ENCODE peak calls at places on chromosomes 12 and 14, in nine cellular contexts. Z is prostate gland, R is SK-N-SH, G is mesenchymal stem cell, M is heart right ventricle, D is fibroblast of lung, P is lower lobe of right lung, C is suprapubic skin, I is Panc1. F is an unnamed sample.

GRCh38 chr14:99266181-99267178 is 5.5 kb downstream of the BCL11B start:
- DNase-seq in Z (peak), R (peak), G (peak), M (peak), D (peak), P (peak), C (peak), I (no peak), F (peak)

GRCh38 chr14:37988472-37988871 is 219.2 kb upstream of the SSTR1 start:
- DNase-seq in Z (no peak), R (no peak), G (peak), M (no peak), D (peak), P (no peak), C (no peak), I (no peak), F (no peak)

GRCh38 chr14:85050180-85050579 is 479.8 kb upstream of the FLRT2 start:
- DNase-seq in Z (no peak), R (no peak), G (no peak), M (no peak), D (no peak), P (no peak), C (no peak), I (no peak), F (no peak)

GRCh38 chr14:63308723-63309317 is 9.9 kb downstream of the GPHB5 start:
- DNase-seq in Z (no peak), R (peak), G (no peak), M (no peak), D (peak), P (no peak), C (no peak), I (no peak), F (no peak)

GRCh38 chr12:62249419-62249818 is 10.8 kb upstream of the USP15 start:
- DNase-seq in Z (no peak), R (no peak), G (no peak), M (no peak), D (no peak), P (no peak), C (no peak), I (no peak), F (no peak)

GRCh38 chr14:81205639-81206038 is 15.1 kb downstream of the GTF2A1 start:
- DNase-seq in Z (no peak), R (no peak), G (no peak), M (no peak), D (no peak), P (no peak), C (no peak), I (no peak), F (no peak)

GRCh38 chr12:23186950-23187349 is 562.0 kb downstream of the ETNK1 start:
- DNase-seq in Z (no peak), R (no peak), G (no peak), M (no peak), D (no peak), P (no peak), C (no peak), I (no peak), F (no peak)

GRCh38 chr14:66507181-66507721 is 696 bp upstream of the GPHN start:
- DNase-seq in Z (no peak), R (no peak), G (no peak), M (no peak), D (no peak), P (no peak), C (no peak), I (no peak), F (no peak)

GRCh38 chr12:68853396-68854077 is 45.6 kb downstream of the MDM2 start:
- DNase-seq in Z (no peak), R (no peak), G (no peak), M (no peak), D (no peak), P (no peak), C (no peak), I (no peak), F (no peak)

GRCh38 chr14:94775875-94776217 is 5.9 kb upstream of the GSC start:
- DNase-seq in Z (no peak), R (no peak), G (no peak), M (no peak), D (peak), P (no peak), C (no peak), I (no peak), F (no peak)

GRCh38 chr14:76828339-76829015 is 2.3 kb downstream of the LRRC74A start:
- DNase-seq in Z (no peak), R (no peak), G (no peak), M (no peak), D (no peak), P (no peak), C (no peak), I (no peak), F (no peak)

GRCh38 chr12:92551853-92552397 is 150.9 kb upstream of the PLEKHG7 start:
- DNase-seq in Z (no peak), R (no peak), G (peak), M (no peak), D (peak), P (no peak), C (no peak), I (no peak), F (no peak)

GRCh38 chr12:132324841-132325732 is 4.3 kb downstream of the GALNT9 start:
- DNase-seq in Z (no peak), R (no peak), G (no peak), M (no peak), D (no peak), P (no peak), C (no peak), I (no peak), F (no peak)

GRCh38 chr12:6084261-6084968 is 40.1 kb downstream of the VWF start:
- DNase-seq in Z (no peak), R (peak), G (peak), M (no peak), D (peak), P (no peak), C (peak), I (no peak), F (no peak)

GRCh38 chr12:11684393-11684792 is 34.9 kb downstream of the ETV6 start:
- DNase-seq in Z (no peak), R (no peak), G (no peak), M (no peak), D (peak), P (no peak), C (no peak), I (no peak), F (no peak)

GRCh38 chr12:71981149-71981548 is 42.5 kb downstream of the TPH2 start:
- DNase-seq in Z (no peak), R (no peak), G (no peak), M (no peak), D (peak), P (no peak), C (no peak), I (no peak), F (no peak)

GRCh38 chr14:65922166-65922565 is 509.6 kb downstream of the FUT8 start:
- DNase-seq in Z (no peak), R (no peak), G (no peak), M (no peak), D (no peak), P (no peak), C (no peak), I (no peak), F (no peak)

GRCh38 chr12:26003065-26003464 is 44.6 kb downstream of the RASSF8 start:
- DNase-seq in Z (no peak), R (no peak), G (no peak), M (no peak), D (no peak), P (no peak), C (no peak), I (no peak), F (no peak)

GRCh38 chr14:97267509-97267908 is 470.3 kb downstream of the VRK1 start:
- DNase-seq in Z (no peak), R (no peak), G (no peak), M (no peak), D (peak), P (no peak), C (no peak), I (no peak), F (no peak)

GRCh38 chr12:10215451-10215850 is 2.8 kb downstream of the GABARAPL1 start:
- DNase-seq in Z (no peak), R (no peak), G (no peak), M (no peak), D (no peak), P (no peak), C (no peak), I (no peak), F (no peak)

GRCh38 chr12:10214131-10214876 is 1.6 kb downstream of the GABARAPL1 start:
- DNase-seq in Z (no peak), R (no peak), G (peak), M (no peak), D (peak), P (no peak), C (no peak), I (no peak), F (no peak)

GRCh38 chr12:10213168-10214130 is 772 bp downstream of the GABARAPL1 start:
- DNase-seq in Z (peak), R (peak), G (peak), M (peak), D (peak), P (peak), C (peak), I (no peak), F (peak)

GRCh38 chr12:10212623-10213131 is at the start of gene GABARAPL1:
- DNase-seq in Z (peak), R (peak), G (peak), M (peak), D (peak), P (peak), C (peak), I (no peak), F (peak)

GRCh38 chr12:10214877-10215267 is 2.2 kb downstream of the GABARAPL1 start:
- DNase-seq in Z (no peak), R (no peak), G (peak), M (no peak), D (peak), P (no peak), C (no peak), I (no peak), F (no peak)
- H3K27ac ChIP-seq in Z (peak), R (no peak), G (peak), M (peak), D (peak), P (peak), C (peak), I (peak), F (peak)

DNA sequence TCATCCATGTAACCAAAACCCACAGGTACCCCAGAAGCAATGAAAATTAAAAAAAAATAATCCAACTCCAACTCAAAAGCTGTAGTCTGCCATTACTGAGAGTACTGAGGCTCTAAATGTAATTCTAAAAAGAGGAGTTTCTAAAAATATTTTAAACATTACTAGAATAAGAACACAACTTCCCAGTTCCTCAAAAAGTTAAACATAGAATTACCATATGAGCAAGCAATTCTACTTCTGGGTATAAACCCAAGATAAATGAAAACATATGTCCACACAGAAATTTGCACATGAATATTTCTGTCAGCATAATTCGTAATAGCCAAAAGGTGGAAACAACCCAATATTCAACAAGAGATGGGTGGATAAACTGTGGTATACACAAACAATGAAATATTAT is 14.9 kb upstream of the NR2C1 start:
- DNase-seq in Z (no peak), R (no peak), G (no peak), M (no peak), D (no peak), P (no peak), C (no peak), I (no peak), F (no peak)
- H3K27ac ChIP-seq in Z (no peak), R (no peak), G (no peak), M (no peak), D (no peak), P (no peak), C (no peak), I (no peak), F (no peak)

GRCh38 chr14:23183479-23183878 is at the start of gene SLC7A8:
- DNase-seq in Z (peak), R (no peak), G (no peak), M (peak), D (no peak), P (peak), C (peak), I (no peak), F (peak)
- H3K27ac ChIP-seq in Z (peak), R (no peak), G (no peak), M (no peak), D (no peak), P (peak), C (no peak), I (no peak), F (peak)

GRCh38 chr12:80017261-80017870 is 82.0 kb upstream of the OTOGL start:
- DNase-seq in Z (no peak), R (no peak), G (no peak), M (no peak), D (peak), P (no peak), C (no peak), I (no peak), F (no peak)

GRCh38 chr12:80018119-80018518 is 81.2 kb upstream of the OTOGL start:
- DNase-seq in Z (no peak), R (no peak), G (no peak), M (no peak), D (no peak), P (no peak), C (no peak), I (no peak), F (no peak)

GRCh38 chr12:80019691-80020090 is 79.6 kb upstream of the OTOGL start:
- DNase-seq in Z (no peak), R (no peak), G (no peak), M (no peak), D (no peak), P (no peak), C (no peak), I (no peak), F (no peak)

GRCh38 chr12:80015660-80016059 is 80.8 kb upstream of the PPP1R12A start:
- DNase-seq in Z (no peak), R (no peak), G (no peak), M (no peak), D (no peak), P (no peak), C (no peak), I (no peak), F (no peak)

DNA sequence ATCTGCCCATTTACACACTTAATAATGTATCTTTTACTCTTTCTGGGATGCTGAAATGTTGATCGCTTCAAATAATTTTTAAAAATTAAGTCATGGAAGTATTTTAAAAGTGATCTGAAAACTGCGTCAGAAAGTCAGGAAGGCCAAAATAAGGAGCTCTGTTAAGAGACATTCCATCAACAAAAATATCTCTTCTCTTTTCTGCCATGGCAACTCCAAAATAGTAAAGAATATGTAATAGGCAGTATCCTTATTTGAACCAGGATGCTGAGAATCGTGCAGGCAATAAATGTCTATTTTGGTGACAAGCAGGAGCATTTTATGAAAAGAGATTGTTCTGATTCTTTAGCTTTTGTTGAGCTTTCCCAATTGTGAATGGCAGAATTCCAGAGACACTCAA is 81.8 kb upstream of the PPP1R12A start:
- DNase-seq in Z (no peak), R (no peak), G (no peak), M (no peak), D (no peak), P (no peak), C (no peak), I (no peak), F (no peak)
- H3K27ac ChIP-seq in Z (no peak), R (no peak), G (no peak), M (no peak), D (no peak), P (no peak), C (no peak), I (no peak), F (no peak)

GRCh38 chr12:85642288-85642687 is 193.9 kb downstream of the RASSF9 start:
- DNase-seq in Z (no peak), R (no peak), G (no peak), M (no peak), D (no peak), P (no peak), C (no peak), I (no peak), F (no peak)
- H3K27ac ChIP-seq in Z (no peak), R (no peak), G (no peak), M (no peak), D (no peak), P (no peak), C (no peak), I (no peak), F (no peak)

DNA sequence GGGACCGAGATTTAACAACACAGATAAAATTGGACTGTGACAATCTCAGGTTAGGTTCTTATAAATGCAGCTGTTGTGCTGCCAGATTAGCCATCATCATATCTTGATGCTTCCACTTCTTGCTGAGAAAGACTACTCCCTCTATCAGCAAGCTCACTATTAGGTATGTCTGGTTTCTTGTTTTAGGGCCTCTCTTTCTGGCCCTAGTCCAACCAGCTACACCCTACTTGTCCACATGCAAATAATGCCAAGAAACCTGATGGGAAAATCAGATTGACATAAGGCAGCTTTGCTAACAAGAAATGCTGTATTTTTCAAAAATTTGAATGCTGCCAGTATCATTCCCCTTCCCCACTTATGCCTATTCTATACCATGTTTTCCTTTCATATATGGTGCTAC is 296.0 kb downstream of the RMST start:
- DNase-seq in Z (no peak), R (no peak), G (no peak), M (no peak), D (no peak), P (no peak), C (no peak), I (no peak), F (no peak)
- H3K27ac ChIP-seq in Z (no peak), R (no peak), G (no peak), M (peak), D (no peak), P (peak), C (peak), I (no peak), F (no peak)

GRCh38 chr14:68961781-68962584 is 17.1 kb downstream of the ACTN1 start:
- DNase-seq in Z (no peak), R (peak), G (no peak), M (no peak), D (peak), P (no peak), C (no peak), I (no peak), F (no peak)
- H3K27ac ChIP-seq in Z (no peak), R (peak), G (peak), M (no peak), D (peak), P (no peak), C (no peak), I (peak), F (no peak)